ENCODE peak calls at places on chromosomes 1 and 21, in eight cellular contexts. One of them, this sample, is unnamed.

GRCh38 chr1:207868252-207868768 is 42.6 kb downstream of the CD34 start:
- DNase-seq in brain microvascular endothelial cell: peak
- DNase-seq in amniotic stem cell: no peak
- DNase-seq in NCI-H1436: no peak
- DNase-seq in posterior vena cava: peak
- DNase-seq in left colon: peak
- DNase-seq in stimulated activated CD8-positive, alpha-beta memory T cell treated with anti-CD3 and anti-CD28 coated beads, Interleukin-4, amount 100 ng/mL, for 24 hours: no peak
- DNase-seq in breast epithelium: peak
- DNase-seq in this sample: no peak

GRCh38 chr1:41663671-41664400 is 179.4 kb upstream of the EDN2 start:
- DNase-seq in brain microvascular endothelial cell: no peak
- DNase-seq in amniotic stem cell: no peak
- DNase-seq in NCI-H1436: no peak
- DNase-seq in posterior vena cava: no peak
- DNase-seq in left colon: no peak
- DNase-seq in stimulated activated CD8-positive, alpha-beta memory T cell treated with anti-CD3 and anti-CD28 coated beads, Interleukin-4, amount 100 ng/mL, for 24 hours: no peak
- DNase-seq in breast epithelium: no peak
- DNase-seq in this sample: no peak

GRCh38 chr21:42833439-42833815 is 45.9 kb downstream of the WDR4 start:
- DNase-seq in brain microvascular endothelial cell: no peak
- DNase-seq in amniotic stem cell: no peak
- DNase-seq in NCI-H1436: peak
- DNase-seq in posterior vena cava: peak
- DNase-seq in left colon: peak
- DNase-seq in stimulated activated CD8-positive, alpha-beta memory T cell treated with anti-CD3 and anti-CD28 coated beads, Interleukin-4, amount 100 ng/mL, for 24 hours: no peak
- DNase-seq in breast epithelium: peak
- DNase-seq in this sample: peak

GRCh38 chr1:60893111-60893510 is 189.2 kb upstream of the NFIA start:
- DNase-seq in brain microvascular endothelial cell: no peak
- DNase-seq in amniotic stem cell: no peak
- DNase-seq in NCI-H1436: no peak
- DNase-seq in posterior vena cava: no peak
- DNase-seq in left colon: no peak
- DNase-seq in stimulated activated CD8-positive, alpha-beta memory T cell treated with anti-CD3 and anti-CD28 coated beads, Interleukin-4, amount 100 ng/mL, for 24 hours: no peak
- DNase-seq in breast epithelium: no peak
- DNase-seq in this sample: no peak

GRCh38 chr1:181936768-181937581 is 124.5 kb downstream of the ZNF648 start:
- DNase-seq in brain microvascular endothelial cell: no peak
- DNase-seq in amniotic stem cell: no peak
- DNase-seq in NCI-H1436: peak
- DNase-seq in posterior vena cava: no peak
- DNase-seq in left colon: no peak
- DNase-seq in stimulated activated CD8-positive, alpha-beta memory T cell treated with anti-CD3 and anti-CD28 coated beads, Interleukin-4, amount 100 ng/mL, for 24 hours: no peak
- DNase-seq in breast epithelium: no peak
- DNase-seq in this sample: no peak

GRCh38 chr1:218350022-218350525 is 4.9 kb downstream of the TGFB2 start:
- DNase-seq in brain microvascular endothelial cell: no peak
- DNase-seq in amniotic stem cell: no peak
- DNase-seq in NCI-H1436: no peak
- DNase-seq in posterior vena cava: no peak
- DNase-seq in left colon: no peak
- DNase-seq in stimulated activated CD8-positive, alpha-beta memory T cell treated with anti-CD3 and anti-CD28 coated beads, Interleukin-4, amount 100 ng/mL, for 24 hours: no peak
- DNase-seq in breast epithelium: no peak
- DNase-seq in this sample: no peak

GRCh38 chr1:36653850-36654249 is 171.1 kb upstream of the CSF3R start:
- DNase-seq in brain microvascular endothelial cell: no peak
- DNase-seq in amniotic stem cell: no peak
- DNase-seq in NCI-H1436: peak
- DNase-seq in posterior vena cava: peak
- DNase-seq in left colon: no peak
- DNase-seq in stimulated activated CD8-positive, alpha-beta memory T cell treated with anti-CD3 and anti-CD28 coated beads, Interleukin-4, amount 100 ng/mL, for 24 hours: no peak
- DNase-seq in breast epithelium: no peak
- DNase-seq in this sample: no peak

GRCh38 chr1:51303751-51304196 is 26.6 kb downstream of the TTC39A start:
- DNase-seq in brain microvascular endothelial cell: peak
- DNase-seq in amniotic stem cell: no peak
- DNase-seq in NCI-H1436: no peak
- DNase-seq in posterior vena cava: peak
- DNase-seq in left colon: no peak
- DNase-seq in stimulated activated CD8-positive, alpha-beta memory T cell treated with anti-CD3 and anti-CD28 coated beads, Interleukin-4, amount 100 ng/mL, for 24 hours: no peak
- DNase-seq in breast epithelium: no peak
- DNase-seq in this sample: no peak

GRCh38 chr1:152458384-152459185 is 44.5 kb upstream of the CRNN start:
- DNase-seq in brain microvascular endothelial cell: peak
- DNase-seq in amniotic stem cell: peak
- DNase-seq in NCI-H1436: peak
- DNase-seq in posterior vena cava: peak
- DNase-seq in left colon: peak
- DNase-seq in stimulated activated CD8-positive, alpha-beta memory T cell treated with anti-CD3 and anti-CD28 coated beads, Interleukin-4, amount 100 ng/mL, for 24 hours: peak
- DNase-seq in breast epithelium: peak
- DNase-seq in this sample: peak

GRCh38 chr1:17525996-17526686 is 13.4 kb upstream of the ARHGEF10L start:
- DNase-seq in brain microvascular endothelial cell: no peak
- DNase-seq in amniotic stem cell: no peak
- DNase-seq in NCI-H1436: no peak
- DNase-seq in posterior vena cava: no peak
- DNase-seq in left colon: no peak
- DNase-seq in stimulated activated CD8-positive, alpha-beta memory T cell treated with anti-CD3 and anti-CD28 coated beads, Interleukin-4, amount 100 ng/mL, for 24 hours: no peak
- DNase-seq in breast epithelium: no peak
- DNase-seq in this sample: no peak

GRCh38 chr1:955439-955838 is 3.6 kb downstream of the NOC2L start:
- DNase-seq in brain microvascular endothelial cell: no peak
- DNase-seq in amniotic stem cell: no peak
- DNase-seq in NCI-H1436: no peak
- DNase-seq in posterior vena cava: no peak
- DNase-seq in left colon: no peak
- DNase-seq in stimulated activated CD8-positive, alpha-beta memory T cell treated with anti-CD3 and anti-CD28 coated beads, Interleukin-4, amount 100 ng/mL, for 24 hours: no peak
- DNase-seq in breast epithelium: no peak
- DNase-seq in this sample: no peak

GRCh38 chr21:43269461-43269860 is 100.7 kb downstream of the CRYAA start:
- DNase-seq in brain microvascular endothelial cell: no peak
- DNase-seq in amniotic stem cell: no peak
- DNase-seq in NCI-H1436: no peak
- DNase-seq in posterior vena cava: no peak
- DNase-seq in left colon: no peak
- DNase-seq in stimulated activated CD8-positive, alpha-beta memory T cell treated with anti-CD3 and anti-CD28 coated beads, Interleukin-4, amount 100 ng/mL, for 24 hours: peak
- DNase-seq in breast epithelium: no peak
- DNase-seq in this sample: no peak

GRCh38 chr1:246875041-246876026 is 56.4 kb downstream of the AHCTF1 start:
- DNase-seq in brain microvascular endothelial cell: peak
- DNase-seq in amniotic stem cell: peak
- DNase-seq in NCI-H1436: no peak
- DNase-seq in posterior vena cava: no peak
- DNase-seq in left colon: no peak
- DNase-seq in stimulated activated CD8-positive, alpha-beta memory T cell treated with anti-CD3 and anti-CD28 coated beads, Interleukin-4, amount 100 ng/mL, for 24 hours: no peak
- DNase-seq in breast epithelium: no peak
- DNase-seq in this sample: no peak

GRCh38 chr1:156475568-156476500 is 24.7 kb downstream of the MEF2D start:
- DNase-seq in brain microvascular endothelial cell: no peak
- DNase-seq in amniotic stem cell: no peak
- DNase-seq in NCI-H1436: no peak
- DNase-seq in posterior vena cava: peak
- DNase-seq in left colon: peak
- DNase-seq in stimulated activated CD8-positive, alpha-beta memory T cell treated with anti-CD3 and anti-CD28 coated beads, Interleukin-4, amount 100 ng/mL, for 24 hours: no peak
- DNase-seq in breast epithelium: peak
- DNase-seq in this sample: peak

This sample was measured in suprapubic skin.